ENCODE peak calls at places on chromosomes 11 and 22, in four cellular contexts. K, V, C and Z are unnamed samples.

GRCh38 chr22:32862936-32863661 is 61.6 kb downstream of the TIMP3 start:
- DNase-seq in K (no peak), V (no peak), C (no peak), Z (no peak)

GRCh38 chr11:17686185-17686980 is 33.0 kb upstream of the MYOD1 start:
- DNase-seq in K (no peak), V (no peak), C (no peak), Z (no peak)

GRCh38 chr11:111115890-111116289 is 129.6 kb upstream of the POU2AF2 start:
- DNase-seq in C (no peak), V (no peak), K (no peak), Z (no peak)

GRCh38 chr11:105734422-105734821 is 124.5 kb downstream of the GRIA4 start:
- DNase-seq in C (no peak), V (no peak), K (no peak), Z (no peak)

GRCh38 chr11:31120428-31120827 is 249.1 kb downstream of the DCDC1 start:
- DNase-seq in K (no peak), C (no peak), V (no peak), Z (no peak)

GRCh38 chr22:30079952-30080533 is at the start of gene HORMAD2:
- DNase-seq in C (no peak), V (peak), K (no peak), Z (peak)

GRCh38 chr22:37060801-37061610 is 9.5 kb downstream of the KCTD17 start:
- DNase-seq in K (no peak), V (no peak), C (no peak), Z (no peak)

GRCh38 chr11:5831196-5831829 is 10.4 kb downstream of the OR52E6 start:
- DNase-seq in C (no peak), V (no peak), K (no peak), Z (no peak)

GRCh38 chr11:44577231-44577834 is 11.9 kb downstream of the CD82 start:
- DNase-seq in C (no peak), V (no peak), K (no peak), Z (no peak)

DNA sequence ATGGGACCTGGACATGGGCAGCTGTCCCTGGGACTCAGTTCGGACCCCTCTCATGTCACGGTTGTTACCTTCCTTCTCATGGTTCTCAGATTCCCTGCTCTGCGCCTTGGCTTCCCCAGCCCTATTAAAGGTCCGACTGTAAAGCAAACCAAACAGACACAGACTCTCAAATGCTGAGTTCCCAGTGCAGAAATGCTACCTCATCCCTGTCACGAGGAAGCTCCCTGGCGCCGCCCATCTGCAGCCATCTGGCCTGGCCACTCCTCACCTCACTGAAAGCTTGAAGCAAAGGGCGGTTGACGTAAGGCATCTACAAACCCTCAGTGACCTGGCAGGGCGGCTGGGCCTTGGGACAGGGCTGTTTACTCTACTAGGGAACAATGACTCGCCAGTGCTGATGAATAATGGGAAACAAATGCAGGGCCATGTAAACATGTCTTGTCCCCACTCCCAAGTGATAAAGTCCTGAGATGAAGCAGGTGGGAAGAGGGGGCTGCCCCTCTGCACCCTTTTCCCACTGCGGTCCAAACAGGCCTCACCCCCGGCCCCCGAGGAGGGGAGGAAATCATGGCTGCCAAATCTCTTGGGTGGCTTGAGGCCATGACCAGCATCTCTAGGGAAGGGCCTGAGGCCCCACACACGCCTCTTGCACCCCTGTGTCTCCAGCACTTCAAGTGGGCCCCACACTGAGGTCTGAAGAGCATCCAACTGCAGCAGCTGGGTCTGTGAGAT is 49.3 kb downstream of the SCUBE1 start:
- DNase-seq in V (peak), C (peak), K (peak), Z (peak)
- TF ChIP-seq CTCF in V (no peak), C (no peak), K (no peak), Z (no peak)

GRCh38 chr11:23569134-23569533 is 708.9 kb upstream of the CCDC179 start:
- DNase-seq in K (no peak), V (no peak), C (no peak), Z (no peak)

GRCh38 chr11:23570828-23571227 is 710.6 kb upstream of the CCDC179 start:
- DNase-seq in V (peak), K (no peak), C (no peak), Z (no peak)

GRCh38 chr11:23574149-23574548 is 713.9 kb upstream of the CCDC179 start:
- DNase-seq in C (no peak), K (no peak), V (no peak), Z (no peak)

GRCh38 chr11:23573430-23573829 is 713.2 kb upstream of the CCDC179 start:
- DNase-seq in K (no peak), V (no peak), C (no peak), Z (no peak)

DNA sequence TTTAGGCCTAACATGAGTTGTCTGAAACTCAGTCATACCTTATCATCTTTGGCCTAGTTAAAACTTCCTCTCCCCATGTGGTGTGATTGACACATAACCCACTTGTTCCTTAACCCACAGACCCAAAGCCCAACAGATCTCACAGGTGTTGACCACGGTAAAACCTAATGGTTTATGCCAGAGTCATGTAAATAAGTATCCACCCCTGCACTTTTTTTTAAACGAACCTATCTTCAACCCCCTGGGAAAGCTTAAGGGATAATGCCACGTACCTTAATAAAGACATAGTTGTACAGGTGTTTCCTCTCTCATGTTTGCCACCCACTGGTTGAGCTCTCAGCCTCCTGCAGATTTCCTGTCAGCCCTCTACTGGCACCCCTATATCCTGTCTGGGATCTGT is 709.3 kb upstream of the CCDC179 start:
- DNase-seq in V (no peak), C (no peak), K (no peak), Z (no peak)
- TF ChIP-seq CTCF in V (no peak), C (no peak), K (no peak), Z (no peak)

DNA sequence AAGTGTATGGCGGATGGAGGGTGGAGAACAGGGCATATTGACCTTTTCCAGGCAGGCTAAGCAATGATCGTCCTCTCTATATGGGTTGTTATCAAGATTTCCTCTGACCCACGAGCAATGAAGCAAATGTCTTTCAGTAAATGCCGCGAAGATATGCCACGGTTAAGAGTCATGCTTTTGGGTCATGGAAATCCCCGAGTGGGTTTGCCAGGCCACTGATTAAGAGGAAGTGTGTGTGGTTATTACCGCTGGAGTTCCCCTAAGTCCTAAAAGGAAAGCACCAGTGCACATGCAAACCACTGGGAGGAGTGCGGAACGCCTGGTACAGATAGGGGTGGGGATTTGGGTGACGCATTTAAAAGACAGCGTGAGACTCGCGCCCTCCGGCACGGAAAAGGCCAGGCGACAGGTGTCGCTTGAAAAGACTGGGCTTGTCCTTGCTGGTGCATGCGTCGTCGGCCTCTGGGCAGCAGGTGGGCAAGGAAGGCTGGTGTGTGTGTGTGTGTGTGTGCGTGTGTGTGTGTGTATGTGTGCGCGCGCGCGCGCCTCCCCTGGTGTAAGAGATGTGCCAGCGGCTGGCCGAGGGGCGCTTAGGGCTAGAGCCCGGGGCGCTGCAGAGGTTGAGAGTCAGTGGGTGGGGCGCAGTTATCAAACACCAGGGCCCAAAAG is at the start of gene BIRC3:
- DNase-seq in K (peak), V (peak), C (peak), Z (peak)
- TF ChIP-seq CTCF in K (peak), V (peak), C (peak), Z (peak)

GRCh38 chr11:14409891-14410290 is 50.9 kb upstream of the RRAS2 start:
- DNase-seq in C (no peak), V (no peak), K (no peak), Z (no peak)

GRCh38 chr11:14411818-14412217 is 52.8 kb upstream of the RRAS2 start:
- DNase-seq in V (peak), K (no peak), C (no peak), Z (no peak)

GRCh38 chr11:14414470-14415461 is 55.8 kb upstream of the RRAS2 start:
- DNase-seq in V (peak), C (no peak), K (no peak), Z (no peak)

GRCh38 chr11:14417186-14417585 is 58.2 kb upstream of the RRAS2 start:
- DNase-seq in C (no peak), V (peak), K (no peak), Z (no peak)

DNA sequence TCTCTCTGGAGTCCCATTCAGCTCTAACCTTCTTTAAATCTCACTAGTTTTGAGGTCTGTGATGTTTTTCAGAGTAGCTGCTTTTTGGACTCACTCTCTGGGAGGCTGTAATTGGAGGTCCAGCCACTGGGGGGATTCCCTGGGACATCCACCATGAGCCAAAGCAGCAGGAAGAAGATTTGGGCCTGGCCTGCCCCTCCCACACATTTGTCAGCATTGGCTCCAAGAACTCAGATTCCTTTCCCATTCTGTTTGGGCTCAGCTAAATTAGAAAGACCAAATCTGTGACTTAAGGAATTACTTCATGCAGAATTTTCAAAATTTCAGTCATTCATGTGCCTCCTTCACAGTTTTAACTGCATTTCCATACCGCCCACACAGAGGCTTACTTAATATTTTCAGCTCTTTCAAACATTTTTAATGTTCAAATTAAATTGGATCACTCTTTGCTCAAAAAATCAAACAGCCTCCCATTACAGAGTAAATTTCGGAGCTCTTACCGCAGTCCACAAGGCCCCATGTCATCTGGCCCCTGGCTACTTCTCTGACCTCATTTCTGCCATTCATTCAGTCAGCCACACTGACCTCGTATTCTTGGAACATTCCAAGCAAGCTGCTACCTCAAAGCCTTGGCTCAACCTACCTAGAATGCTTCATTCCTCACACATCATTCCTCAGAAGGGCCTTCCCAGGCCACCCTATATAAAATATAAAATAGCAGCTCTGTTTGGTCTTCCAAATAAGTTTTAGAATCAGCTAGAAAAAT is 54.5 kb upstream of the RRAS2 start:
- DNase-seq in C (peak), K (no peak), V (peak), Z (no peak)
- TF ChIP-seq CTCF in C (no peak), K (no peak), V (peak), Z (peak)

GRCh38 chr22:17836977-17837742 is 62.9 kb upstream of the BID start:
- DNase-seq in C (no peak), K (no peak), V (no peak), Z (no peak)
- TF ChIP-seq CTCF in C (no peak), K (no peak), V (no peak), Z (no peak)

GRCh38 chr22:39938509-39938908 is 21.7 kb upstream of the TMA7B start:
- DNase-seq in V (no peak), C (no peak), K (no peak), Z (no peak)

GRCh38 chr22:39942433-39943213 is 17.6 kb upstream of the TMA7B start:
- DNase-seq in C (no peak), V (no peak), K (no peak), Z (no peak)

GRCh38 chr22:39939830-39940229 is 20.4 kb upstream of the TMA7B start:
- DNase-seq in K (no peak), V (no peak), C (no peak), Z (no peak)

GRCh38 chr22:39941661-39942060 is 18.5 kb upstream of the TMA7B start:
- DNase-seq in C (no peak), V (no peak), K (no peak), Z (no peak)

GRCh38 chr22:39940757-39941305 is 19.4 kb upstream of the TMA7B start:
- DNase-seq in K (no peak), C (no peak), V (peak), Z (no peak)
- TF ChIP-seq CTCF in K (no peak), C (no peak), V (no peak), Z (no peak)

GRCh38 chr11:94170953-94171352 is 42.3 kb downstream of the PANX1 start:
- DNase-seq in C (no peak), K (no peak), V (no peak), Z (no peak)

GRCh38 chr11:94169930-94170329 is 41.3 kb downstream of the PANX1 start:
- DNase-seq in V (no peak), C (no peak), K (no peak), Z (no peak)

GRCh38 chr11:94168882-94169281 is 40.2 kb downstream of the PANX1 start:
- DNase-seq in V (no peak), K (no peak), C (no peak), Z (no peak)

GRCh38 chr11:94169516-94169915 is 40.9 kb downstream of the PANX1 start:
- DNase-seq in C (no peak), K (no peak), V (no peak), Z (no peak)

DNA sequence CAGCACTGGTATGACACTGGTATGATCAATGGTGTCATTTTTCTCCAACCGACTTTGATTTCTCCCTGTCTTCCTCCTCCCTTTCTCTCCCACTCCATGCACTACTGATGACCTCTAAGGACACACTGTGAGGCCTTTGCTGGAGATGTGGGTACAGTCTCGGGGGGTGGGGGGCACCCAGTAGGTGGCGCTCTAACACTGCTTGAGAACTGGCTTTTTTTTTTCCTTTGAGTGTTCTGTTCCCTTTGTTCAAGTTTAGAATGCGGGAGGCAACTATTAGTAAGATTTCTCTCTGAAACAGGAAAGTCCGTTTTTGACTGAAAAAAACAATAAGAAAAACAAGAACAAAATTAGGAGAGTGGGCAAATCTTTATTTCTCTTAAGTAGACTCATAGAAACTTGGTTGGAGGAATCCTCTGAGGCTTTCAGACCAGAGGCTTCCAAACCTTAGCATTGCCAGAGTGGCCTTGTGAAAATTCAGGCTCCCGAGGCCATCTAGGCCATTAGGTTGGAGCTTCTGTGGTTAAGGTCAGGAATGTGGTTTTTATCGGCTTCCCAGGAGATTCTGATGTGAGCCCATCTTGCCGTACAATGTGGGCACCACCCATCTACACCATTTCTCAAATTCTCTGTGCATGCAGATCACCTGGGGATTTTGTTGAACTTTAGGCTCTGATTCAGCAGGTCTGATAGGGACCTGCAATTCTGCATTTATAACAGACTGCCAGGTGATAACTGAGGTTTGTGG is 43.2 kb downstream of the PANX1 start:
- DNase-seq in C (peak), V (peak), K (peak), Z (no peak)
- TF ChIP-seq CTCF in C (peak), V (peak), K (peak), Z (peak)